ENCODE peak calls at places on chromosomes 1 and 21, in nine cellular contexts. W, Y, S, A, C, L, X, P and M are unnamed samples.

GRCh38 chr1:241611063-241611462 is 29.1 kb downstream of the CHML start:
- DNase-seq in W (no peak), Y (peak; percentile 56), A (peak; percentile 17), P (peak; percentile 80), C (peak; percentile 79), L (no peak), X (peak; percentile 70), S (peak; percentile 75), M (no peak)

GRCh38 chr1:150804671-150805070 is 3.4 kb downstream of the CTSK start:
- DNase-seq in L (no peak), X (no peak), C (peak; percentile 70), A (no peak), P (no peak), W (no peak), S (no peak), Y (no peak), M (no peak)

GRCh38 chr1:202319381-202320080 is 22.2 kb downstream of the UBE2T start:
- DNase-seq in L (no peak), Y (no peak), X (no peak), C (peak; percentile 17), S (no peak), P (peak; percentile 24), W (no peak), A (no peak), M (no peak)

GRCh38 chr1:32888677-32889420 is 2.6 kb downstream of the HPCA start:
- DNase-seq in P (no peak), C (no peak), S (no peak), A (no peak), L (no peak), Y (no peak), X (no peak), W (no peak), M (no peak)

GRCh38 chr1:25787477-25788043 is 12.4 kb upstream of the SELENON start:
- DNase-seq in X (no peak), C (peak; percentile 25), P (no peak), L (no peak), A (no peak), Y (no peak), W (no peak), S (no peak), M (no peak)

GRCh38 chr1:94994805-94995204 is 67.9 kb upstream of the CNN3 start:
- DNase-seq in C (no peak), P (no peak), A (no peak), Y (no peak), S (no peak), X (no peak), W (no peak), L (no peak), M (no peak)

GRCh38 chr1:202154766-202155477 is 5.5 kb downstream of the PTPN7 start:
- DNase-seq in W (peak; percentile 79), Y (no peak), P (peak; percentile 19), X (peak; percentile 69), C (peak; percentile 76), A (no peak), L (peak; percentile 24), S (peak; percentile 80), M (peak; percentile 26)

GRCh38 chr1:15345711-15346355 is 63.9 kb upstream of the EFHD2 start:
- DNase-seq in A (no peak), X (no peak), Y (peak; percentile 58), L (no peak), C (no peak), W (peak; percentile 93), S (no peak), P (no peak), M (no peak)

GRCh38 chr21:44414291-44415072 is 40.8 kb upstream of the LRRC3 start:
- DNase-seq in S (no peak), Y (no peak), A (no peak), X (no peak), W (peak; percentile 23), C (no peak), L (no peak), P (no peak), M (no peak)

GRCh38 chr1:202160377-202160940 is at the start of gene PTPN7:
- DNase-seq in Y (peak; percentile 81), W (peak; percentile 86), X (no peak), L (no peak), P (no peak), C (no peak), A (no peak), S (no peak), M (no peak)

GRCh38 chr21:29168874-29169273 is 38.4 kb downstream of the MAP3K7CL start:
- DNase-seq in L (no peak), X (no peak), P (peak; percentile 87), W (no peak), S (no peak), A (no peak), C (no peak), Y (no peak), M (no peak)

GRCh38 chr1:113991467-113991997 is 12.3 kb downstream of the OLFML3 start:
- DNase-seq in S (no peak), L (no peak), W (no peak), X (no peak), A (no peak), Y (no peak), C (no peak), P (no peak), M (no peak)

GRCh38 chr1:156260896-156261295 is 13.0 kb upstream of the PAQR6 start:
- DNase-seq in S (no peak), Y (no peak), A (no peak), W (no peak), C (no peak), P (peak; percentile 67), X (no peak), L (no peak), M (no peak)

GRCh38 chr21:41961753-41962152 is 7.9 kb upstream of the C2CD2 start:
- DNase-seq in P (no peak), X (no peak), L (no peak), W (peak; percentile 25), S (no peak), Y (no peak), C (no peak), A (no peak), M (no peak)

GRCh38 chr1:162056043-162056442 is 13.4 kb upstream of the NOS1AP start:
- DNase-seq in A (peak; percentile 66), S (peak; percentile 77), P (peak; percentile 50), C (peak; percentile 67), W (peak; percentile 77), Y (peak; percentile 13), L (peak; percentile 49), X (peak; percentile 54), M (no peak)

GRCh38 chr1:75469586-75470173 is 141.2 kb downstream of the SLC44A5 start:
- DNase-seq in W (no peak), L (no peak), S (no peak), C (no peak), A (no peak), X (no peak), P (no peak), Y (no peak), M (no peak)

GRCh38 chr1:44406761-44407429 is 1.8 kb downstream of the RNF220 start:
- DNase-seq in S (no peak), C (no peak), W (peak; percentile 49), A (no peak), Y (peak; percentile 25), X (no peak), L (no peak), P (no peak), M (no peak)

GRCh38 chr1:230515451-230516145 is 89.5 kb upstream of the PGBD5 start:
- DNase-seq in L (peak; percentile 47), W (no peak), P (no peak), C (no peak), X (no peak), Y (no peak), A (no peak), S (no peak), M (no peak)

GRCh38 chr1:186420923-186421322 is 40.0 kb downstream of the PDC start:
- DNase-seq in W (no peak), P (no peak), X (peak; percentile 40), S (no peak), C (peak; percentile 27), L (no peak), A (no peak), Y (peak; percentile 18), M (no peak)

GRCh38 chr1:64396817-64397216 is 73.1 kb upstream of the CACHD1 start:
- DNase-seq in W (no peak), S (peak; percentile 17), A (no peak), Y (no peak), L (no peak), C (no peak), P (no peak), X (no peak), M (no peak)

GRCh38 chr1:64398937-64399336 is 71.0 kb upstream of the CACHD1 start:
- DNase-seq in S (no peak), P (no peak), Y (no peak), L (no peak), W (no peak), A (no peak), C (no peak), X (no peak), M (no peak)

GRCh38 chr1:64392109-64392508 is 77.8 kb upstream of the CACHD1 start:
- DNase-seq in W (no peak), L (peak; percentile 10), S (no peak), X (no peak), P (peak; percentile 15), C (no peak), Y (no peak), A (no peak), M (no peak)

DNA sequence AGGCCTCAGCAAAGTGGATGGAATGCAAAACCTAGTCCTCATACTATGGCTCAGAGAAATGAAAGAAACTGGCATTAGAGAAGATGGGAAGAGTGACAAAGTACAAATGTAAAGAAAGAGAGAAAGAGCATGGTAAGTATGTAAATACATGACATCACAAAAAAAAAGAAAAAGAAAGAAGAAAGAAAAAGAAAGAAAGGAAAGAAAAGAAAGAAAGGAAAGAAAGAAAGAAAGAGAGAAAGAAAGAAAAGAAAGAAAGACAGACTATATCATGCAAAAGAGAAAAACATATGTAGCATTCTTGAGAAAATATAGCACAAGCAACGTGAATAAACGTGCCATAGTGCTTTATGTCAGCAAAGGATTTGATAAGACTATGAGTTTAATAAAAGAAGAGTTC is 76.1 kb upstream of the CACHD1 start:
- DNase-seq in C (no peak), S (no peak), P (no peak), Y (no peak), L (no peak), A (no peak), W (no peak), X (no peak), M (no peak)
- TF ChIP-seq CTCF in C (no peak), S (no peak), P (no peak), Y (no peak), L (no peak), A (no peak), W (no peak), X (no peak), M (no peak)

GRCh38 chr1:70672333-70672935 is 261.4 kb downstream of the CTH start:
- DNase-seq in Y (no peak), C (no peak), P (no peak), W (no peak), S (no peak), X (no peak), A (no peak), L (no peak), M (no peak)
- H3K4me3 ChIP-seq in Y (no peak overlapping the region), C (no peak overlapping the region), P (no peak overlapping the region), W (no peak overlapping the region), S (no peak overlapping the region), X (no peak overlapping the region), A (no peak overlapping the region), L (no peak overlapping the region), M (no peak overlapping the region)

GRCh38 chr1:36497207-36497606 is 14.5 kb upstream of the CSF3R start:
- DNase-seq in W (no peak), A (no peak), X (peak; percentile 6), L (no peak), S (peak; percentile 41), Y (no peak), P (no peak), C (no peak), M (no peak)
- TF ChIP-seq CTCF in W (no peak), A (no peak), X (no peak), L (no peak), S (no peak), Y (no peak), P (no peak), C (no peak), M (no peak)

GRCh38 chr21:17467829-17468228 is 45.0 kb upstream of the CXADR start:
- DNase-seq in L (no peak), S (no peak), W (no peak), P (no peak), C (peak; percentile 56), X (no peak), Y (no peak), A (no peak), M (no peak)
- H3K4me3 ChIP-seq in L (no peak overlapping the region), S (no peak overlapping the region), W (no peak overlapping the region), P (no peak overlapping the region), C (no peak overlapping the region), X (no peak overlapping the region), Y (no peak overlapping the region), A (no peak overlapping the region), M (no peak overlapping the region)